ENCODE peak calls at places on chromosomes 1 and 21, in four cellular contexts. B is GM23338, C is HCT116, H is pancreas. I is an unnamed sample.

GRCh38 chr1:37432636-37433035 is 41.7 kb upstream of the ZC3H12A start:
- DNase-seq in B (no peak), C (no peak), H (no peak), I (no peak)

GRCh38 chr1:186865861-186866260 is 37.1 kb downstream of the PLA2G4A start:
- DNase-seq in B (no peak), C (no peak), H (no peak), I (no peak)

GRCh38 chr1:107680579-107680985 is 284.4 kb downstream of the VAV3 start:
- DNase-seq in B (no peak), C (no peak), H (no peak), I (no peak)

GRCh38 chr1:246219508-246220030 is 287.5 kb downstream of the SMYD3 start:
- DNase-seq in B (peak), C (no peak), H (no peak), I (peak)

GRCh38 chr1:202498542-202498941 is 150.0 kb downstream of the PPP1R12B start:
- DNase-seq in B (peak), C (no peak), H (no peak), I (no peak)

GRCh38 chr1:110281363-110282290 is 57.5 kb upstream of the RBM15 start:
- DNase-seq in B (no peak), C (no peak), H (no peak), I (no peak)

GRCh38 chr1:1215881-1216605 is 2.1 kb upstream of the TNFRSF4 start:
- DNase-seq in B (no peak), C (no peak), H (no peak), I (no peak)

GRCh38 chr1:12124693-12125421 is 41.9 kb upstream of the TNFRSF1B start:
- DNase-seq in B (peak), C (peak), H (peak), I (no peak)

GRCh38 chr1:207028884-207029283 is 3.7 kb downstream of the C1orf116 start:
- DNase-seq in B (no peak), C (no peak), H (no peak), I (no peak)

GRCh38 chr21:40926238-40926637 is 79.3 kb upstream of the DSCAM start:
- DNase-seq in B (no peak), C (no peak), H (no peak), I (no peak)

GRCh38 chr1:179882253-179883039 is at the start of gene TOR1AIP1:
- DNase-seq in B (peak), C (peak), H (peak), I (peak)

GRCh38 chr1:234998174-234998741 is 130.4 kb downstream of the TOMM20 start:
- DNase-seq in B (peak), C (peak), H (no peak), I (no peak)

GRCh38 chr1:7588457-7588827 is 182.7 kb upstream of the VAMP3 start:
- DNase-seq in B (no peak), C (no peak), H (no peak), I (no peak)

GRCh38 chr1:235741294-235741693 is 91.7 kb upstream of the GNG4 start:
- DNase-seq in B (no peak), C (no peak), H (no peak), I (peak)

GRCh38 chr1:70966018-70966638 is 81.5 kb downstream of the PTGER3 start:
- DNase-seq in B (peak), C (peak), H (no peak), I (no peak)

GRCh38 chr1:156476501-156477298 is 23.9 kb downstream of the MEF2D start:
- DNase-seq in B (peak), C (no peak), H (no peak), I (no peak)

DNA sequence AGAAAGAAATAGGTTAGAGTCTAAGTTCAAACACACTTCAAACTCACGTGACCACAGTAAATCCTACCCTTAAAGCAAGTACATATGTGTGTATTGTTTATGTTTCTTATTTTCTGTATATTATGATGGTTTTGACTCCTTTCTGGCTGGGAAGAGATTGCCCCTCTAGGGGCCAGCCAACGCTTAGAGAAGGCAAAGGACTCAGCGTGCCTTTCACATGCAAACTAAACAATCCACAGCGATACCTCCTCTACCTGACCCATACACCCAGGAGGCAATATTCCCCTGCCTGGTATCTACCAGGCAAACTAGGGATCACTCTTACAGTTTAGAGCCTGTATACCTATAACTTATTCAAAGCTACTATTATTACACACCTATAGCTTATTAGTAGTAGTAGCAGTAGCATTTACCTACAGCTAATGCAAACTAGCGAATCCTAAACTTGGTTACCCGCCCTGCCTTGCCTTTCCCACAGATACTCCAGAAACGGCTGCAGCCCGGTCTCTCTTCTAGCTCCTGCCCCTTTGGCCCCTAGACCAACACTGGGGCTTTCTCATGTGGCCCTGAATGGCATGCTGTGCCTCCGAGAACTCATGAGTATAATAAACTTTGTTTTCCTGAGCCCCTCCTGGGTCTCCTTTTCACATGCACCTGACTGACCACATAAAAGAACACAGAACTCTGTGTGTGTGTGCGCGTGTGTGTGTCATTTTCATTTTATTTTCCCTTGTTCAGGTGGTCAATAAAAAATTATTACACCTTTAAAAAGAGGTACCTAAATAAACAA is 14.0 kb downstream of the NRIP1 start:
- DNase-seq in B (peak), C (no peak), H (no peak), I (no peak)
- H3K4me3 ChIP-seq in B (peak), C (no peak), H (no peak), I (no peak)

GRCh38 chr1:58064281-58064680 is 482.2 kb downstream of the OMA1 start:
- DNase-seq in B (peak), C (no peak), H (no peak), I (no peak)
- TF ChIP-seq CTCF in B (no peak), C (no peak), H (no peak), I (no peak)

DNA sequence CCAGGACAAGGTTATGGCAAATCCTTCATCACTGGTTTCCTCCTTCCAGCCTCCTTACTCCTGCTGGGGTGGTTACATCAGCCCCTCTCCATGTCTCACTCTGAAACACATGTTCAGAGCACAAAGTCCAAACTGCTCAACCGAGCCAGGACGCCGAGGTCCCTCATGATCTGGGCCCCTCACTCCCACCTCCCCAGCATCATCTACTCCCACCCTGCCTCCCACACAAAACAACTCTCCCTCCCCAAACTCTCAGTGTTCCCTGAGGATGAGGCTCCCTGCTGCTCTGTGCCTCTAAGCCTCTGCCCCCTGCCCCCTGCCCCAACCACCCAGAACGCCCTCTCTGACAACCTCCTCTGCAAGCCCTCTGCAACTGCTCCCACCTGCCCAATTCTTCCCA is 33.3 kb upstream of the ZBTB40 start:
- DNase-seq in B (no peak), C (no peak), H (no peak), I (no peak)
- H3K4me3 ChIP-seq in B (no peak), C (no peak), H (no peak), I (no peak)

DNA sequence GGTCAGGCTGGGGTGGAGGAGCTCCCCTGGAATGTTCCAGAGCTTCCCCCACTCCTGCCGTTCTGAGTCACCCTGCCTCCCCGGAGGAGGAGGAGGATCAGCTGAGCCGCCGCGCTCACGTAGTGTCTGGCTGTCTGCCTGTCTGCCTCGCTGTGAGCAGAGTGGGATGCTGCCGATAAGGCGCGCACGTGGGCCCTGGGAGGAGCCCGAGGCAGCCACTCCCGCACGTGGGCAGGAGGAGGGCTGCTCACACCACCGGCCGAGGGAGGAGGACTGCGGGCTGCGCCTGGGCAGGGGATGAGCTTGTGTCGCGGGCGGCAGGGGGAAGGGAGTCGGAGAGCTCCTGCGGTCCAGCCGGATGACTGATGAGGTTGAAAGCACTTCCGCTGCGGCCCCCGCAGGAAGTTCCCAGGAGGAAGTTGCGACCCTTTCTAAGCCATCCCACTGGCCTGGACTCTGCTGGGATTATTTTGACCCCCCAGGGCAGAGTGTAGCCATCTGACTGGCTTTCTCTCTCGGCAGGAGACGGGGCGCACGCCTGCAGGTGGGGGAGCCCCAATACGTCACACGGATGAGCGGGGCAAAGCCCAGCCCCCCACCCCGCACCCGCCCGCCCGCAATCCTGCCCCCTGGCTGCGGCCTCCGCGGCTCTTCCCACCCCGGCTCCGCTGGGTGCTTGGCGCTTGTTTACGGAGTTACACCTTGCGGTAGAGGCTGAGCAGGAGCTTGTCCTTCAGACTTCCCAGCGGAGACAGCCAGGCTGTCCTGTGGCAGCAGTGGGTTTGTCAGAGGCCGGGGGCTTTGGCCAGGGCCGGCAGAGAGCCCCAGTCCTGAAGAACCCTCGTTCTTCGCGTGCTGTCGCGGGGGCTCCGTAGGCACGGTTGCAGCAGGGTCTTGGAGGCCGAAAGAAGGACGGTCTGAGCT is 9.8 kb downstream of the PDXK start:
- DNase-seq in B (peak), C (peak), H (peak), I (peak)
- TF ChIP-seq CTCF in B (peak), C (no peak), H (no peak), I (peak)

GRCh38 chr1:61337981-61338848 is 255.9 kb downstream of the NFIA start:
- DNase-seq in B (peak), C (peak), H (peak), I (peak)
- H3K4me3 ChIP-seq in B (no peak), C (peak), H (peak), I (no peak)

GRCh38 chr1:196774195-196774594 is 445 bp upstream of the CFHR3 start:
- DNase-seq in B (no peak), C (no peak), H (no peak), I (no peak)

GRCh38 chr1:196779093-196779492 is 4.5 kb downstream of the CFHR3 start:
- DNase-seq in B (no peak), C (no peak), H (no peak), I (no peak)

GRCh38 chr1:196777603-196778002 is 3.0 kb downstream of the CFHR3 start:
- DNase-seq in B (no peak), C (no peak), H (no peak), I (no peak)

GRCh38 chr1:196774603-196775002 is at the start of gene CFHR3:
- DNase-seq in B (no peak), C (no peak), H (no peak), I (no peak)

DNA sequence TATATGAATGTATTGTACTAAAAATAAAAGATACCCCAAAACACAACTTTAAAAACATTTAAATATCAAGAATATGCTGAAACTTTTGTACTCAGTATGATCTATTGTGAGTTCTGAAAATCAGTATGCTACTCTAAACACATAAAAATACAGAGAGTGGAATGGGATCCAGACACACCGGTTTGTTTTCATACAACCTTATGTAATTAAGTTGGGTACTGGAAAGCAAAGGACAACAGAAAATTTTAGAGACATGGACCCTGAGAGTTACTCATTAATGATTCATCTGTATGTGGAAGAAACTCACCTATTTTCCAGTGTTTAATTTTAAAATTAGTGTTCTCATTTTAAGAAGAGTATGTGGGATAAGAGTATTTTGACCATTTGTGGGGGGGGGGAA is 927 bp upstream of the CFHR3 start:
- DNase-seq in B (no peak), C (no peak), H (no peak), I (no peak)
- TF ChIP-seq CTCF in B (no peak), C (no peak), H (no peak), I (no peak)

GRCh38 chr1:157523774-157524501 is 28.4 kb downstream of the FCRL5 start:
- DNase-seq in B (no peak), C (no peak), H (no peak), I (no peak)
- H3K4me3 ChIP-seq in B (no peak), C (no peak), H (no peak), I (no peak)